ENCODE peak calls at places on chromosomes 2 and 18, in four cellular contexts. P, A, E and F are unnamed samples.

GRCh38 chr2:217291259-217291658 is 431.4 kb upstream of the TNP1 start:
- DNase-seq in P (no peak), A (no peak), E (no peak), F (no peak)

GRCh38 chr2:97738236-97739019 is 25.1 kb downstream of the ZAP70 start:
- DNase-seq in P (no peak), A (no peak), E (no peak), F (no peak)

GRCh38 chr2:178403671-178404379 is 47.1 kb downstream of the PRKRA start:
- DNase-seq in P (no peak), A (no peak), E (no peak), F (no peak)

GRCh38 chr2:172148246-172148645 is 45.5 kb upstream of the DLX2 start:
- DNase-seq in P (peak), A (no peak), E (no peak), F (no peak)

GRCh38 chr2:86235196-86235980 is 36.1 kb downstream of the MRPL35 start:
- DNase-seq in P (no peak), A (no peak), E (no peak), F (no peak)

GRCh38 chr2:218896501-218897393 is 16.1 kb downstream of the WNT10A start:
- DNase-seq in P (no peak), A (peak), E (no peak), F (no peak)

GRCh38 chr18:63775166-63775730 is at the start of gene SERPINB7:
- DNase-seq in P (no peak), A (no peak), E (no peak), F (no peak)

GRCh38 chr2:100875516-100876230 is 55.7 kb downstream of the NPAS2 start:
- DNase-seq in P (no peak), A (no peak), E (no peak), F (no peak)

GRCh38 chr2:70094171-70094977 is 7.1 kb downstream of the PCBP1 start:
- DNase-seq in P (no peak), A (no peak), E (no peak), F (no peak)

GRCh38 chr2:232521524-232521923 is 1.3 kb downstream of the PRSS56 start:
- DNase-seq in P (no peak), A (no peak), E (no peak), F (no peak)

GRCh38 chr2:240868286-240869108 is at the start of gene AGXT:
- DNase-seq in P (peak), A (no peak), E (no peak), F (no peak)

GRCh38 chr18:7059276-7059675 is 58.3 kb downstream of the LAMA1 start:
- DNase-seq in P (no peak), A (no peak), E (no peak), F (no peak)

GRCh38 chr2:199744676-199745075 is 106.3 kb downstream of the FTCDNL1 start:
- DNase-seq in P (no peak), A (no peak), E (no peak), F (no peak)

GRCh38 chr2:46257476-46257875 is 39.7 kb upstream of the EPAS1 start:
- DNase-seq in P (peak), A (no peak), E (no peak), F (no peak)

GRCh38 chr2:144237845-144238637 is 281.9 kb downstream of the ZEB2 start:
- DNase-seq in P (peak), A (no peak), E (no peak), F (no peak)

GRCh38 chr2:160408205-160408561 is 85.4 kb downstream of the RBMS1 start:
- DNase-seq in P (no peak), A (no peak), E (no peak), F (no peak)

GRCh38 chr18:73715228-73715670 is 432.4 kb downstream of the FBXO15 start:
- DNase-seq in P (peak), A (no peak), E (no peak), F (no peak)

GRCh38 chr2:240498171-240498957 is 59.4 kb downstream of the ANKMY1 start:
- DNase-seq in P (no peak), A (no peak), E (no peak), F (no peak)

GRCh38 chr2:6800553-6800952 is 65.2 kb downstream of the CMPK2 start:
- DNase-seq in P (peak), A (no peak), E (no peak), F (no peak)

GRCh38 chr2:64899081-64899865 is 89.9 kb upstream of the SLC1A4 start:
- DNase-seq in P (no peak), A (no peak), E (no peak), F (no peak)